ENCODE peak calls at places on chromosomes 13 and 19, in six cellular contexts. M is thoracic aorta, B is fibroblast of the aortic adventitia, A is osteocyte, C is cardiac fibroblast, N is epithelial cell of esophagus. U is an unnamed sample.

GRCh38 chr19:54448037-54448773 is 794 bp upstream of the LENG8 start:
- DNase-seq in N (peak; percentile 72), C (peak; percentile 74), M (no peak), B (peak; percentile 66), A (no peak), U (peak; percentile 47)

GRCh38 chr13:91024157-91024792 is 323.2 kb upstream of the MIR17HG start:
- DNase-seq in C (no peak), B (no peak), M (no peak), A (no peak), N (no peak), U (no peak)

GRCh38 chr19:5250127-5250659 is 90.4 kb downstream of the PTPRS start:
- DNase-seq in C (no peak), B (no peak), N (no peak), A (no peak), M (peak; percentile 53), U (no peak)

GRCh38 chr13:71880753-71881541 is 13.9 kb upstream of the DACH1 start:
- DNase-seq in N (peak; percentile 67), A (no peak), C (no peak), M (no peak), B (no peak), U (no peak)

GRCh38 chr13:93118081-93118615 is 108.5 kb upstream of the GPC6 start:
- DNase-seq in A (no peak), C (peak; percentile 3), B (no peak), N (no peak), M (no peak), U (no peak)

GRCh38 chr13:22375151-22375550 is 704.3 kb downstream of the FGF9 start:
- DNase-seq in B (no peak), A (no peak), M (no peak), N (no peak), C (no peak), U (no peak)

GRCh38 chr19:53808710-53809125 is 15.4 kb downstream of the NLRP12 start:
- DNase-seq in C (peak; percentile 74), B (peak; percentile 75), M (no peak), A (no peak), N (peak; percentile 42), U (peak; percentile 41)

GRCh38 chr19:41192574-41193419 is at the start of gene CYP2S1:
- DNase-seq in C (no peak), N (peak; percentile 70), M (no peak), A (no peak), B (peak; percentile 39), U (no peak)

GRCh38 chr13:40995997-40996396 is 23.1 kb downstream of the ELF1 start:
- DNase-seq in B (no peak), C (no peak), A (no peak), M (no peak), N (no peak), U (no peak)

GRCh38 chr13:24617394-24618218 is 62.6 kb upstream of the ATP12A start:
- DNase-seq in A (no peak), M (no peak), N (no peak), B (no peak), C (no peak), U (no peak)

GRCh38 chr13:49877629-49878218 is 58.4 kb downstream of the SPRYD7 start:
- DNase-seq in N (no peak), A (no peak), M (no peak), B (no peak), C (no peak), U (peak; percentile 47)

GRCh38 chr19:7124782-7125181 is 55.3 kb downstream of the ZNF557 start:
- DNase-seq in B (no peak), A (no peak), M (no peak), N (no peak), C (no peak), U (no peak)

GRCh38 chr13:59950201-59950730 is 213.5 kb downstream of the DIAPH3 start:
- DNase-seq in M (no peak), N (no peak), A (no peak), B (no peak), C (no peak), U (no peak)

GRCh38 chr13:37788346-37788745 is 81.2 kb downstream of the TRPC4 start:
- DNase-seq in A (no peak), N (no peak), M (no peak), B (no peak), C (peak; percentile 68), U (no peak)

GRCh38 chr13:105518086-105518485 is 1017.4 kb downstream of the EFNB2 start:
- DNase-seq in N (peak; percentile 12), A (no peak), M (no peak), C (no peak), B (no peak), U (no peak)

GRCh38 chr19:38679839-38680238 is 32.4 kb downstream of the ACTN4 start:
- DNase-seq in A (no peak), N (peak; percentile 75), B (no peak), M (no peak), C (no peak), U (no peak)

GRCh38 chr19:55473613-55474012 is 2.8 kb upstream of the ZNF628 start:
- DNase-seq in C (no peak), B (no peak), N (no peak), M (no peak), A (no peak), U (no peak)

GRCh38 chr13:79912403-79912802 is 428.5 kb downstream of the SPRY2 start:
- DNase-seq in N (no peak), C (no peak), M (no peak), B (peak; percentile 9), A (no peak), U (no peak)

GRCh38 chr13:32852568-32852967 is 163.7 kb upstream of the KL start:
- DNase-seq in C (no peak), A (no peak), B (no peak), M (no peak), N (no peak), U (peak; percentile 44)

GRCh38 chr19:40265763-40266099 is 19.4 kb downstream of the AKT2 start:
- DNase-seq in C (no peak), M (no peak), A (no peak), N (no peak), B (no peak), U (no peak)

GRCh38 chr19:5101871-5102270 is 133.0 kb downstream of the KDM4B start:
- DNase-seq in M (no peak), N (no peak), A (no peak), C (no peak), B (no peak), U (no peak)

GRCh38 chr19:6521718-6522646 is 8.8 kb upstream of the TNFSF9 start:
- DNase-seq in M (no peak), N (no peak), A (no peak), C (no peak), B (peak; percentile 15), U (peak; percentile 44)

GRCh38 chr19:7691497-7691896 is 10.4 kb downstream of the FCER2 start:
- DNase-seq in B (no peak), N (no peak), M (no peak), C (no peak), A (no peak), U (no peak)

GRCh38 chr13:28658796-28659610 is at the start of gene POMP:
- DNase-seq in M (peak; percentile 81), N (peak; percentile 93), C (peak; percentile 98), A (peak; percentile 97), B (peak; percentile 95), U (peak; percentile 94)

GRCh38 chr13:28658539-28658795 is 463 bp upstream of the POMP start:
- DNase-seq in C (no peak), A (no peak), M (no peak), B (no peak), N (no peak), U (no peak)

GRCh38 chr13:28655566-28655965 is 3.4 kb upstream of the POMP start:
- DNase-seq in C (peak; percentile 43), B (peak; percentile 66), N (peak; percentile 67), A (no peak), M (no peak), U (peak; percentile 28)

GRCh38 chr13:28657784-28658538 is 969 bp upstream of the POMP start:
- DNase-seq in M (no peak), B (peak; percentile 50), A (no peak), N (peak; percentile 16), C (peak; percentile 52), U (no peak)

GRCh38 chr13:28659611-28659970 is 661 bp downstream of the POMP start:
- DNase-seq in N (peak; percentile 57), C (peak; percentile 71), A (no peak), M (no peak), B (peak; percentile 75), U (peak; percentile 40)
- TF ChIP-seq CTCF in N (peak; percentile 0), C (no peak), A (no peak), M (no peak), B (no peak), U (no peak)

DNA sequence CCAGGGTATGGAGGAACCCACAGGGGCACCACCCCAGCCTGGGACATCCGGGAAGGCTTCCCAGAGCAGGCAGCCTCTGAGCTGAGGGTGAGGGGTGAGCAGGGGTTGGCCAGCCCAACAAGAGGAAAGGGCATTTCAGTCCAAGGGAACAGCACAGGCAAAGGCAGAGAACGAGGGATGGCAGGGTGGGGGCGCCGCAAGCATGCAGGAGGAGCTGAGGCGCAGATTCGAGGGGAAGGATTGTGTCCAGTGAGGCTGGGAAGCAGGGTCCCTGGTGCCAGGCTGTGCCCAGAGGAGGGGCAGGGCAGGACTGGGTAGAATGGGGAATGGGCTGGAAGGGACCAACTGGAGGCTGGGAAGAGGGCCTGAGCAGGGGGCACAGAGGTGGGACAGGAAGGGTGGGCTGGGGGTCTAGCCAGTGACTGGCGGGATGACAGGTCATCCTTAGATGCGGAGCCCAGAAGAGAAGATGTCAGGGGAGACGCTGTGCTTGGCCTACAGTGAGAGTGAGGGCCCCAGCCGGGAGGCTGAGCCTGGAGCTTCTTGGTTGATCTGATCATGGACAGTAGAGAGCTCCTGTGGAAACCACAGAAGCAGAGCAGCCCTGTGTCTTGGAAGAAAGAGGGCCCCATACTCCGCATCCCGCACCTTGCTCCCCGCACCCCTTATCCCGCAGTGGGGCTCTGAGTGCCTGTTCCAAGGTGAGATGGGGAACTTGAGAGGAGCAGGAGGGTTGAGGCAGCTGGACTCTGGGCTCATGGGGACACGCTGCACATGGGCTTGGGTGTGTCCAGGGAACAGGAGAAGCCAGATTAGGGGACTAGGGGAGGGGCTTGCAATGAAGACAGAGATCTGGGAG is 13.7 kb downstream of the EMP3 start:
- DNase-seq in M (no peak), N (no peak), A (no peak), B (no peak), C (no peak), U (no peak)
- TF ChIP-seq CTCF in M (no peak), N (no peak), A (no peak), B (no peak), C (no peak), U (no peak)

GRCh38 chr19:12052571-12053169 is at the start of gene ZNF878:
- DNase-seq in B (peak; percentile 71), M (peak; percentile 70), A (peak; percentile 95), N (peak; percentile 66), C (peak; percentile 85), U (no peak)
- TF ChIP-seq CTCF in B (no peak), M (no peak), A (peak; percentile 39), N (no peak), C (no peak), U (no peak)

GRCh38 chr19:57656346-57656745 is 12.4 kb upstream of the ZSCAN4 start:
- DNase-seq in A (no peak), B (no peak), M (no peak), C (no peak), N (peak; percentile 57), U (no peak)

GRCh38 chr19:57648336-57649003 is 15.5 kb downstream of the ZNF211 start:
- DNase-seq in A (no peak), M (no peak), N (no peak), B (no peak), C (no peak), U (no peak)

GRCh38 chr19:57653689-57654088 is 15.0 kb upstream of the ZSCAN4 start:
- DNase-seq in C (no peak), A (no peak), M (no peak), N (no peak), B (no peak), U (no peak)

GRCh38 chr19:57655443-57655842 is 13.3 kb upstream of the ZSCAN4 start:
- DNase-seq in C (no peak), A (no peak), M (no peak), N (no peak), B (no peak), U (no peak)

GRCh38 chr19:57651654-57651996 is 17.1 kb upstream of the ZSCAN4 start:
- DNase-seq in M (no peak), N (no peak), C (no peak), A (no peak), B (no peak), U (no peak)
- TF ChIP-seq CTCF in M (no peak), N (peak; percentile 11), C (no peak), A (no peak), B (no peak), U (no peak)

U was measured in MCF 10A.